ENCODE peak calls at places on chromosome 11, in seven cellular contexts. N is K562, B is HCT116, T is SK-N-SH, M is H1, O is HepG2, C is GM12878. K is an unnamed sample.
A peak's percentile ranks its signal among the peaks of the same experiment; 100 is the strongest.

GRCh38 chr11:46895821-46896220 is 22.5 kb downstream of the LRP4 start:
- DNase-seq in T (no peak), B (no peak), N (no peak), C (no peak), M (no peak), O (no peak), K (peak; percentile 41)

GRCh38 chr11:5618807-5619206 is 6.0 kb upstream of the TRIM34 start:
- DNase-seq in T (no peak), O (peak; percentile 49), B (no peak), M (no peak), N (no peak), C (no peak), K (no peak)

GRCh38 chr11:15967166-15967565 is 389.2 kb downstream of the SOX6 start:
- DNase-seq in T (no peak), N (peak; percentile 41), M (no peak), C (no peak), O (no peak), B (no peak), K (no peak)

GRCh38 chr11:35488117-35488516 is 37.3 kb downstream of the PAMR1 start:
- DNase-seq in T (no peak), N (no peak), B (no peak), C (no peak), M (no peak), O (no peak), K (no peak)

GRCh38 chr11:2178906-2179494 is 7.4 kb upstream of the TH start:
- DNase-seq in N (no peak), T (no peak), M (no peak), C (no peak), B (peak; percentile 60), O (peak; percentile 32), K (no peak)

GRCh38 chr11:78832226-78832947 is 257.7 kb upstream of the NARS2 start:
- DNase-seq in B (no peak), N (no peak), C (no peak), O (no peak), M (no peak), T (no peak), K (peak; percentile 58)

GRCh38 chr11:129828301-129828836 is 12.7 kb downstream of the TMEM45B start:
- DNase-seq in C (no peak), M (no peak), O (peak; percentile 93), B (peak; percentile 19), N (no peak), T (no peak), K (peak; percentile 90)

GRCh38 chr11:133896028-133896427 is 50.7 kb upstream of the SPATA19 start:
- DNase-seq in M (peak; percentile 38), B (no peak), C (no peak), T (no peak), N (no peak), O (no peak), K (no peak)

GRCh38 chr11:67489203-67489859 is 6.5 kb downstream of the AIP start:
- DNase-seq in C (no peak), M (no peak), T (no peak), B (no peak), O (no peak), N (no peak), K (no peak)

GRCh38 chr11:79430280-79430679 is 10.6 kb downstream of the TENM4 start:
- DNase-seq in M (no peak), B (no peak), C (no peak), T (no peak), O (no peak), N (no peak), K (no peak)

GRCh38 chr11:71086687-71087258 is 165.6 kb downstream of the SHANK2 start:
- DNase-seq in N (peak; percentile 30), B (no peak), O (peak; percentile 34), T (peak; percentile 73), M (peak; percentile 78), C (no peak), K (peak; percentile 66)

GRCh38 chr11:34890812-34891211 is 25.4 kb downstream of the APIP start:
- DNase-seq in C (no peak), B (peak; percentile 56), N (no peak), O (peak; percentile 59), T (peak; percentile 28), M (no peak), K (no peak)

GRCh38 chr11:24375351-24375750 is 121.5 kb upstream of the LUZP2 start:
- DNase-seq in B (no peak), T (no peak), O (no peak), M (no peak), N (no peak), C (no peak), K (no peak)

GRCh38 chr11:28932940-28933339 is 824.8 kb downstream of the METTL15 start:
- DNase-seq in B (no peak), M (no peak), T (no peak), N (no peak), C (no peak), O (no peak), K (no peak)

GRCh38 chr11:69310934-69311766 is 17.2 kb downstream of the MYEOV start:
- DNase-seq in B (no peak), C (peak; percentile 21), T (no peak), N (no peak), O (no peak), M (no peak), K (no peak)

GRCh38 chr11:122758974-122759373 is 79.3 kb upstream of the CRTAM start:
- DNase-seq in B (no peak), C (no peak), T (no peak), M (no peak), N (no peak), O (no peak), K (no peak)

GRCh38 chr11:83033972-83034672 is 37.6 kb downstream of the RAB30 start:
- DNase-seq in T (peak; percentile 69), M (no peak), N (no peak), C (no peak), O (no peak), B (no peak), K (no peak)

GRCh38 chr11:13448876-13449275 is 14.1 kb downstream of the BTBD10 start:
- DNase-seq in N (no peak), M (no peak), C (no peak), O (no peak), B (no peak), T (no peak), K (no peak)

GRCh38 chr11:118988280-118988679 is 9.7 kb upstream of the CENATAC start:
- DNase-seq in C (no peak), M (no peak), B (no peak), O (no peak), T (no peak), N (no peak), K (peak; percentile 54)

GRCh38 chr11:121572581-121573059 is 119.9 kb upstream of the SORL1-AS1 start:
- DNase-seq in N (no peak), M (no peak), C (no peak), O (no peak), T (peak; percentile 35), B (no peak), K (no peak)

GRCh38 chr11:121451982-121452608 is at the start of gene SORL1:
- DNase-seq in C (no peak), M (peak; percentile 90), B (no peak), O (peak; percentile 62), T (peak; percentile 93), N (peak; percentile 25), K (peak; percentile 91)

GRCh38 chr11:117950320-117950719 is 21.1 kb upstream of the TMPRSS13 start:
- DNase-seq in C (no peak), B (no peak), O (no peak), M (peak; percentile 22), N (peak; percentile 43), T (no peak), K (no peak)

GRCh38 chr11:69636512-69636866 is 4.5 kb upstream of the CCND1 start:
- DNase-seq in N (no peak), T (no peak), O (no peak), C (no peak), M (peak; percentile 89), B (peak; percentile 80), K (peak; percentile 96)

GRCh38 chr11:95596011-95596489 is 193.5 kb downstream of the FAM76B start:
- DNase-seq in T (peak; percentile 3), C (no peak), N (no peak), M (no peak), B (no peak), O (no peak), K (no peak)

GRCh38 chr11:105738972-105739574 is 129.2 kb downstream of the GRIA4 start:
- DNase-seq in N (no peak), M (no peak), C (no peak), B (no peak), O (no peak), T (peak; percentile 12), K (no peak)

GRCh38 chr11:10550503-10550902 is 9.5 kb upstream of the RNF141 start:
- DNase-seq in O (peak; percentile 34), C (no peak), N (no peak), T (no peak), M (no peak), B (no peak), K (no peak)

GRCh38 chr11:120129570-120129969 is 8.3 kb downstream of the TRIM29 start:
- DNase-seq in B (no peak), N (no peak), T (no peak), M (no peak), O (no peak), C (no peak), K (no peak)
- TF ChIP-seq JUND in B (no peak), N (no peak), T (no peak), M (no peak), O (no peak), C (no peak), K (no peak)

GRCh38 chr11:209275-210121 is 2.0 kb downstream of the RIC8A start:
- DNase-seq in O (no peak), N (no peak), M (no peak), C (no peak), T (no peak), B (no peak), K (no peak)
- TF ChIP-seq JUND in O (no peak), N (no peak), M (no peak), C (no peak), T (no peak), B (no peak), K (no peak)

GRCh38 chr11:441043-441417 is 781 bp downstream of the ANO9 start:
- DNase-seq in N (no peak), O (no peak), C (no peak), B (no peak), M (no peak), T (peak; percentile 37), K (no peak)

GRCh38 chr11:441418-442274 is at the start of gene ANO9:
- DNase-seq in O (peak; percentile 39), B (no peak), T (peak; percentile 68), C (no peak), N (peak; percentile 81), M (peak; percentile 77), K (peak; percentile 46)

GRCh38 chr11:438101-438844 is 3.5 kb downstream of the ANO9 start:
- DNase-seq in T (no peak), C (no peak), B (no peak), M (no peak), N (no peak), O (no peak), K (no peak)

GRCh38 chr11:439315-440064 is 2.3 kb downstream of the ANO9 start:
- DNase-seq in B (no peak), M (no peak), C (no peak), N (no peak), O (no peak), T (no peak), K (no peak)

GRCh38 chr11:440065-441042 is 1.5 kb downstream of the ANO9 start:
- DNase-seq in C (no peak), N (peak; percentile 68), B (no peak), M (no peak), O (peak; percentile 32), T (peak; percentile 35), K (peak; percentile 18)
- TF ChIP-seq JUND in C (no peak), N (no peak), B (no peak), M (no peak), O (no peak), T (no peak), K (no peak)

GRCh38 chr11:62370743-62371440 is 33.6 kb downstream of the ASRGL1 start:
- DNase-seq in M (no peak), C (no peak), N (no peak), T (no peak), B (no peak), O (no peak), K (no peak)
- TF ChIP-seq JUND in M (no peak), C (no peak), N (no peak), T (no peak), B (no peak), O (no peak), K (no peak)